ENCODE peak calls at places on chromosomes 5 and 9, in five cellular contexts. Z is LHCN-M2, X is HEK293T, K is PC-9, S is GM23338. P is an unnamed sample.

GRCh38 chr9:70352356-70352755 is 62.1 kb downstream of the KLF9 start:
- DNase-seq in K (no peak), Z (peak), S (no peak), X (no peak), P (peak)

GRCh38 chr5:19554524-19554923 is 433.5 kb downstream of the CDH18 start:
- DNase-seq in S (peak), X (no peak), Z (no peak), K (no peak), P (no peak)

GRCh38 chr5:8839361-8840055 is 706.4 kb downstream of the SEMA5A start:
- DNase-seq in S (no peak), X (no peak), K (no peak), Z (peak), P (no peak)

GRCh38 chr5:168424506-168425298 is 61.6 kb upstream of the RARS1 start:
- DNase-seq in Z (no peak), S (no peak), K (no peak), X (no peak), P (no peak)

GRCh38 chr5:115098041-115098702 is 71.5 kb downstream of the TRIM36 start:
- DNase-seq in X (peak), Z (peak), S (peak), K (peak), P (peak)

GRCh38 chr5:98573834-98574233 is 199.6 kb upstream of the RGMB start:
- DNase-seq in K (no peak), S (no peak), X (no peak), Z (no peak), P (no peak)

GRCh38 chr9:131833906-131834305 is 94.0 kb upstream of the RAPGEF1 start:
- DNase-seq in K (no peak), Z (peak), S (no peak), X (no peak), P (no peak)

GRCh38 chr5:34598177-34598794 is 57.8 kb upstream of the RAI14 start:
- DNase-seq in S (no peak), X (no peak), Z (peak), K (peak), P (peak)

GRCh38 chr5:160310910-160311295 is 1.5 kb downstream of the CCNJL start:
- DNase-seq in Z (no peak), K (no peak), X (no peak), S (peak), P (no peak)

P was measured in fibroblast of the conjunctiva.